ENCODE peak calls at places on chromosomes 4 and X, in nine cellular contexts. Q is spleen, O is transverse colon, L is neural progenitor cell, B is cardiac muscle cell, T is upper lobe of left lung, X is left lung, Y is tibial nerve, G is gastrocnemius medialis. E is an unnamed sample. For H3K4me1 and H3K27me3, the result is how much of the 10 kb centered on the place peaks cover.

GRCh38 chr4:84878090-84878489 is 88.4 kb downstream of the WDFY3 start:
- DNase-seq in G (no peak), T (no peak), X (no peak), B (peak), O (no peak), L (no peak), Q (no peak), Y (no peak), E (no peak)

GRCh38 chrX:12702509-12703091 is 88.6 kb upstream of the PRPS2 start:
- DNase-seq in L (peak), T (no peak), Q (no peak), O (no peak), B (peak), G (no peak), X (no peak), Y (no peak), E (no peak)

GRCh38 chr4:141002323-141002805 is 130.9 kb downstream of the RNF150 start:
- DNase-seq in O (no peak), T (no peak), L (no peak), B (peak), G (no peak), Q (no peak), Y (no peak), X (no peak), E (no peak)

GRCh38 chr4:1244978-1245471 is 3.9 kb downstream of the CTBP1 start:
- DNase-seq in G (no peak), L (no peak), Q (peak), B (no peak), Y (no peak), X (no peak), O (no peak), T (no peak), E (peak)

GRCh38 chr4:83011779-83012630 is 1.4 kb upstream of the LIN54 start:
- DNase-seq in B (no peak), X (peak), O (peak), G (peak), L (no peak), Q (no peak), Y (no peak), T (no peak), E (peak)

GRCh38 chr4:119240128-119240527 is 27.6 kb downstream of the USP53 start:
- DNase-seq in G (no peak), B (no peak), O (no peak), L (peak), Y (no peak), Q (no peak), T (no peak), X (no peak), E (no peak)

GRCh38 chr4:80183196-80184052 is 13.9 kb upstream of the PRDM8 start:
- DNase-seq in T (no peak), Y (no peak), B (peak), O (peak), L (peak), G (no peak), X (no peak), Q (no peak), E (no peak)

GRCh38 chr4:133711817-133712216 is 489.8 kb downstream of the PABPC4L start:
- DNase-seq in Q (no peak), X (no peak), G (no peak), T (no peak), O (no peak), Y (no peak), L (no peak), B (peak), E (no peak)

GRCh38 chr4:7121861-7122653 is 54.2 kb upstream of the GRPEL1 start:
- DNase-seq in X (no peak), T (peak), Y (no peak), B (no peak), O (no peak), L (no peak), Q (no peak), G (no peak), E (no peak)

GRCh38 chr4:133865606-133866327 is 335.8 kb downstream of the PABPC4L start:
- DNase-seq in Q (no peak), O (no peak), L (peak), X (no peak), B (peak), T (no peak), G (no peak), Y (no peak), E (peak)

GRCh38 chr4:147933316-147933715 is 201.4 kb downstream of the ARHGAP10 start:
- DNase-seq in O (peak), X (no peak), G (peak), B (no peak), Y (no peak), Q (no peak), T (no peak), L (peak), E (no peak)
- TF ChIP-seq CTCF in O (no peak), X (no peak), G (peak), B (no peak), Y (no peak), Q (no peak), T (no peak), L (peak), E (no peak)

DNA sequence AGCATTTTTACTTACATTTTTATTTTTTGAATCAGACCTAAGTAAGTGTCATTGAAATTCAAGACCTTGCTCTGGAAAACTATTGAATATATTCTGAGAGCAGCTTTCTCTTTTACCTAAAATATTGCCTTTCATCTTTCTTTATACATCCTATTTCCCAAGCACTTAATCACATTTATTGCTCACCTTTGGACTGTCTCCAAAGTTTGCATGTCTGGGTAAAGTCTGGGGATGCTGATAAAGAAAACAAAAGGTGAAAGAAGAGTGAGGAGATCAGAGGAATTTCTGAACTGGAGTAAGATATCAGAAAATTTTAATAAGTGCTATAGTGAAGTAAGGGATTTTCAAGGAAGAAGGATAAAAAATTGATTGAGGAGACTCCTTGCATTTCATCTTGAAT is 308.5 kb upstream of the AADAT start:
- DNase-seq in T (no peak), Q (no peak), G (no peak), Y (no peak), X (no peak), L (no peak), O (no peak), B (no peak), E (no peak)
- H3K4me1 ChIP-seq in T (under half), Q (under half), G (under half), Y (under half), X (under half), L (under half), O (under half), B (under half), E (under half)

GRCh38 chrX:113629326-113629725 is 788.7 kb upstream of the AMOT start:
- DNase-seq in L (no peak), O (no peak), T (no peak), B (no peak), X (no peak), Y (no peak), G (no peak), Q (no peak), E (no peak)
- H3K27me3 ChIP-seq in L (under half), O (under half), T (under half), B (under half), X (under half), Y (under half), G (under half), Q (under half), E (under half)

DNA sequence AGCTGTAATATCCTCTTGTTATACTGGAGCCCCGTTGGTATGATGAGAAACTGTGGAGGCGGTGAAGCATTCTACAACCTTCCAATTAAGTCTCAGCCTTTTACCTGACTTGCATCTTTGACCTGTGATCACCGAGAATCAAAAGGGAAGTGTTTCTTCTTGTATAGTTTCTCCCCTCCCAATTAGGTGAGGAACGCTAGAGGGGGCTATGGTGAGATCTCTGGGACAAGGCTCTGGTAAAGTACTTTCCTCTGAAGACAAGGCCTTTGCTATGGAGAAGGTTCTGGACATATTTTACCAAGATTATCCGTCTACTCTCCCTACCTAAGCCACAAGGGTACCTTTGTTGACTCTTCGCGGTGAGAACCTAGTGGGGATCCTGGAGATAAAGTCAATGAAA is 111.3 kb downstream of the CBLL2 start:
- DNase-seq in B (no peak), G (no peak), L (no peak), Y (no peak), T (no peak), O (no peak), X (no peak), Q (no peak), E (no peak)
- TF ChIP-seq CTCF in B (no peak), G (no peak), L (no peak), Y (no peak), T (no peak), O (no peak), X (no peak), Q (no peak), E (no peak)

E was measured in RWPE2.